ENCODE peak calls at places on chromosome 10, in six cellular contexts. One of them, this sample, is unnamed.

GRCh38 chr10:97572214-97572989 is at the start of gene ANKRD2:
- DNase-seq in activated T-cell treated with anti-CD3 and anti-CD28 coated beads, Interleukin-2, amount 50 U/mL, for 1 hour: peak
- DNase-seq in islet precursor cell: peak
- DNase-seq in T-helper 2 cell: peak
- DNase-seq in NB4: peak
- DNase-seq in right atrium auricular region: peak
- DNase-seq in this sample: peak

GRCh38 chr10:72081772-72082590 is 6.4 kb downstream of the SPOCK2 start:
- DNase-seq in activated T-cell treated with anti-CD3 and anti-CD28 coated beads, Interleukin-2, amount 50 U/mL, for 1 hour: no peak
- DNase-seq in NB4: no peak
- DNase-seq in right atrium auricular region: no peak
- DNase-seq in T-helper 2 cell: no peak
- DNase-seq in islet precursor cell: no peak
- DNase-seq in this sample: peak

GRCh38 chr10:110356628-110357245 is 52.0 kb upstream of the SMNDC1 start:
- DNase-seq in right atrium auricular region: no peak
- DNase-seq in activated T-cell treated with anti-CD3 and anti-CD28 coated beads, Interleukin-2, amount 50 U/mL, for 1 hour: peak
- DNase-seq in T-helper 2 cell: peak
- DNase-seq in islet precursor cell: peak
- DNase-seq in NB4: no peak
- DNase-seq in this sample: peak

GRCh38 chr10:98433881-98434732 is 12.6 kb downstream of the HPS1 start:
- DNase-seq in T-helper 2 cell: no peak
- DNase-seq in islet precursor cell: peak
- DNase-seq in NB4: no peak
- DNase-seq in activated T-cell treated with anti-CD3 and anti-CD28 coated beads, Interleukin-2, amount 50 U/mL, for 1 hour: no peak
- DNase-seq in right atrium auricular region: no peak
- DNase-seq in this sample: no peak

GRCh38 chr10:97888641-97889262 is 39.1 kb downstream of the GOLGA7B start:
- DNase-seq in T-helper 2 cell: no peak
- DNase-seq in islet precursor cell: peak
- DNase-seq in activated T-cell treated with anti-CD3 and anti-CD28 coated beads, Interleukin-2, amount 50 U/mL, for 1 hour: no peak
- DNase-seq in NB4: peak
- DNase-seq in right atrium auricular region: no peak
- DNase-seq in this sample: no peak

GRCh38 chr10:69863580-69863979 is 61.9 kb downstream of the COL13A1 start:
- DNase-seq in activated T-cell treated with anti-CD3 and anti-CD28 coated beads, Interleukin-2, amount 50 U/mL, for 1 hour: no peak
- DNase-seq in T-helper 2 cell: no peak
- DNase-seq in NB4: no peak
- DNase-seq in right atrium auricular region: no peak
- DNase-seq in islet precursor cell: no peak
- DNase-seq in this sample: no peak

GRCh38 chr10:60797200-60797599 is 18.9 kb downstream of the CDK1 start:
- DNase-seq in NB4: no peak
- DNase-seq in islet precursor cell: no peak
- DNase-seq in T-helper 2 cell: no peak
- DNase-seq in activated T-cell treated with anti-CD3 and anti-CD28 coated beads, Interleukin-2, amount 50 U/mL, for 1 hour: no peak
- DNase-seq in right atrium auricular region: no peak
- DNase-seq in this sample: no peak

GRCh38 chr10:93701903-93702277 is 502 bp downstream of the FRA10AC1 start:
- DNase-seq in islet precursor cell: no peak
- DNase-seq in T-helper 2 cell: no peak
- DNase-seq in activated T-cell treated with anti-CD3 and anti-CD28 coated beads, Interleukin-2, amount 50 U/mL, for 1 hour: peak
- DNase-seq in NB4: peak
- DNase-seq in right atrium auricular region: no peak
- DNase-seq in this sample: peak

GRCh38 chr10:9211228-9211627 is 1156.7 kb downstream of the GATA3 start:
- DNase-seq in activated T-cell treated with anti-CD3 and anti-CD28 coated beads, Interleukin-2, amount 50 U/mL, for 1 hour: no peak
- DNase-seq in islet precursor cell: no peak
- DNase-seq in right atrium auricular region: no peak
- DNase-seq in NB4: no peak
- DNase-seq in T-helper 2 cell: no peak
- DNase-seq in this sample: no peak

GRCh38 chr10:104349623-104350142 is 4.0 kb upstream of the CFAP58 start:
- DNase-seq in NB4: peak
- DNase-seq in activated T-cell treated with anti-CD3 and anti-CD28 coated beads, Interleukin-2, amount 50 U/mL, for 1 hour: no peak
- DNase-seq in islet precursor cell: no peak
- DNase-seq in T-helper 2 cell: no peak
- DNase-seq in right atrium auricular region: no peak
- DNase-seq in this sample: no peak

GRCh38 chr10:28797904-28798371 is 120.6 kb downstream of the BAMBI start:
- DNase-seq in T-helper 2 cell: peak
- DNase-seq in islet precursor cell: no peak
- DNase-seq in NB4: no peak
- DNase-seq in activated T-cell treated with anti-CD3 and anti-CD28 coated beads, Interleukin-2, amount 50 U/mL, for 1 hour: no peak
- DNase-seq in right atrium auricular region: no peak
- DNase-seq in this sample: no peak

GRCh38 chr10:81838950-81839349 is 36.0 kb upstream of the NRG3 start:
- DNase-seq in T-helper 2 cell: no peak
- DNase-seq in activated T-cell treated with anti-CD3 and anti-CD28 coated beads, Interleukin-2, amount 50 U/mL, for 1 hour: no peak
- DNase-seq in islet precursor cell: no peak
- DNase-seq in right atrium auricular region: no peak
- DNase-seq in NB4: peak
- DNase-seq in this sample: no peak

GRCh38 chr10:63414481-63415260 is 51.1 kb downstream of the JMJD1C start:
- DNase-seq in T-helper 2 cell: no peak
- DNase-seq in activated T-cell treated with anti-CD3 and anti-CD28 coated beads, Interleukin-2, amount 50 U/mL, for 1 hour: no peak
- DNase-seq in NB4: no peak
- DNase-seq in right atrium auricular region: no peak
- DNase-seq in islet precursor cell: no peak
- DNase-seq in this sample: no peak

GRCh38 chr10:91298224-91298862 is 77.9 kb downstream of the PCGF5 start:
- DNase-seq in islet precursor cell: peak
- DNase-seq in NB4: peak
- DNase-seq in T-helper 2 cell: peak
- DNase-seq in right atrium auricular region: peak
- DNase-seq in activated T-cell treated with anti-CD3 and anti-CD28 coated beads, Interleukin-2, amount 50 U/mL, for 1 hour: peak
- DNase-seq in this sample: peak